ENCODE peak calls at places on chromosomes 1 and 21, in ten cellular contexts. Y is pancreas, Z is sigmoid colon, H is cardiac muscle cell, T is GM12865, J is left ventricle myocardium inferior, M is AG10803, U is coronary artery, K is body of pancreas, X is heart left ventricle. F is an unnamed sample.
A peak's percentile ranks its signal among the peaks of the same experiment; 100 is the strongest.

GRCh38 chr1:240962086-240962485 is 350.1 kb upstream of the GREM2 start:
- DNase-seq in Y (no peak), Z (no peak), H (no peak), T (no peak), J (no peak), M (no peak), U (no peak), K (no peak), X (no peak), F (no peak)

GRCh38 chr1:88237026-88237425 is 447.0 kb upstream of the PKN2 start:
- DNase-seq in Y (no peak), Z (no peak), H (no peak), T (no peak), J (no peak), M (peak; percentile 60), U (no peak), K (no peak), X (no peak), F (no peak)

GRCh38 chr1:117512728-117513321 is 93.0 kb upstream of the TENT5C start:
- DNase-seq in Y (no peak), Z (no peak), H (peak; percentile 21), T (peak; percentile 13), J (no peak), M (peak; percentile 24), U (no peak), K (no peak), X (no peak), F (no peak)

GRCh38 chr1:23555225-23555801 is 4.0 kb downstream of the ID3 start:
- DNase-seq in Y (no peak), Z (no peak), H (peak; percentile 26), T (peak; percentile 46), J (no peak), M (peak; percentile 51), U (no peak), K (peak; percentile 35), X (peak; percentile 56), F (no peak)

GRCh38 chr1:163104405-163105099 is 35.4 kb downstream of the RGS4 start:
- DNase-seq in Y (no peak), Z (no peak), H (no peak), T (no peak), J (no peak), M (no peak), U (no peak), K (no peak), X (no peak), F (no peak)

GRCh38 chr1:113415256-113416189 is 25.2 kb downstream of the MAGI3 start:
- DNase-seq in Y (no peak), Z (no peak), H (no peak), T (no peak), J (no peak), M (no peak), U (no peak), K (no peak), X (no peak), F (no peak)

GRCh38 chr21:32806810-32807386 is 35.3 kb upstream of the PAXBP1 start:
- DNase-seq in Y (no peak), Z (no peak), H (no peak), T (no peak), J (no peak), M (peak; percentile 24), U (no peak), K (no peak), X (no peak), F (no peak)

GRCh38 chr21:18340387-18340942 is 63.1 kb downstream of the TMPRSS15 start:
- DNase-seq in Y (no peak), Z (no peak), H (no peak), T (peak; percentile 9), J (no peak), M (no peak), U (no peak), K (no peak), X (no peak), F (no peak)

GRCh38 chr1:51303751-51304196 is 26.6 kb downstream of the TTC39A start:
- DNase-seq in Y (no peak), Z (peak; percentile 45), H (no peak), T (peak; percentile 61), J (no peak), M (no peak), U (no peak), K (no peak), X (no peak), F (no peak)

GRCh38 chr1:44501022-44501910 is 96.2 kb downstream of the RNF220 start:
- DNase-seq in Y (no peak), Z (no peak), H (peak; percentile 46), T (no peak), J (no peak), M (no peak), U (no peak), K (no peak), X (peak; percentile 51), F (no peak)

GRCh38 chr1:53878492-53879105 is 11.0 kb downstream of the YIPF1 start:
- DNase-seq in Y (no peak), Z (no peak), H (peak; percentile 60), T (peak; percentile 72), J (no peak), M (peak; percentile 70), U (no peak), K (no peak), X (no peak), F (no peak)

GRCh38 chr1:228190778-228191177 is 17.1 kb upstream of the OBSCN start:
- DNase-seq in Y (no peak), Z (peak; percentile 24), H (no peak), T (no peak), J (no peak), M (no peak), U (no peak), K (no peak), X (no peak), F (no peak)

GRCh38 chr1:114718661-114719423 is 2.3 kb upstream of the NRAS start:
- DNase-seq in Y (no peak), Z (no peak), H (no peak), T (no peak), J (no peak), M (peak; percentile 23), U (no peak), K (no peak), X (no peak), F (no peak)

DNA sequence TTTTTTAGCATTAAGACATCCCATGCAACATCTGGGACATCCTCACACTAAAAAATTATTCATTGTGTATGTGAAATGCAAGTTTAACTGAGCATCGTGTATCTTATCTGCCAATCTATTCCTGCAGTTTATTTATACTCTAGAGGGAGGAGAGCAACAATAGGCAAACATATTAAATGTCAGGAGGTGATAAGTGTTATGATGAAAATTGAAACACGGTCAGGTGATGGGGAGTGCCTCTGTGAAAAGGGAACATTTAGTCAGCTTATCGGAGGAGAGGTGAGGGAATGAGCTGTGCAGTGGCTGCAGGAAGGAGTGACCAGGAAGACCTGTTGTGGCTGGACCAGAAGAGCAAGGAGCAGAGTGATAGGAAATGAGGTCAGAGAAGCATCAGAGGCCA is 775 bp upstream of the EFCAB14 start:
- DNase-seq in Y (no peak), Z (no peak), H (no peak), T (no peak), J (no peak), M (no peak), U (no peak), K (peak; percentile 24), X (no peak), F (no peak)
- H3K4me3 ChIP-seq in Y (peak overlapping the region; percentile 86), Z (peak overlapping the region; percentile 68), H (peak overlapping the region; percentile 65), T (peak overlapping the region; percentile 37), J (peak overlapping the region; percentile 84), M (peak overlapping the region; percentile 66), U (peak overlapping the region; percentile 98), K (no peak overlapping the region), X (peak overlapping the region; percentile 93), F (peak overlapping the region; percentile 94)

DNA sequence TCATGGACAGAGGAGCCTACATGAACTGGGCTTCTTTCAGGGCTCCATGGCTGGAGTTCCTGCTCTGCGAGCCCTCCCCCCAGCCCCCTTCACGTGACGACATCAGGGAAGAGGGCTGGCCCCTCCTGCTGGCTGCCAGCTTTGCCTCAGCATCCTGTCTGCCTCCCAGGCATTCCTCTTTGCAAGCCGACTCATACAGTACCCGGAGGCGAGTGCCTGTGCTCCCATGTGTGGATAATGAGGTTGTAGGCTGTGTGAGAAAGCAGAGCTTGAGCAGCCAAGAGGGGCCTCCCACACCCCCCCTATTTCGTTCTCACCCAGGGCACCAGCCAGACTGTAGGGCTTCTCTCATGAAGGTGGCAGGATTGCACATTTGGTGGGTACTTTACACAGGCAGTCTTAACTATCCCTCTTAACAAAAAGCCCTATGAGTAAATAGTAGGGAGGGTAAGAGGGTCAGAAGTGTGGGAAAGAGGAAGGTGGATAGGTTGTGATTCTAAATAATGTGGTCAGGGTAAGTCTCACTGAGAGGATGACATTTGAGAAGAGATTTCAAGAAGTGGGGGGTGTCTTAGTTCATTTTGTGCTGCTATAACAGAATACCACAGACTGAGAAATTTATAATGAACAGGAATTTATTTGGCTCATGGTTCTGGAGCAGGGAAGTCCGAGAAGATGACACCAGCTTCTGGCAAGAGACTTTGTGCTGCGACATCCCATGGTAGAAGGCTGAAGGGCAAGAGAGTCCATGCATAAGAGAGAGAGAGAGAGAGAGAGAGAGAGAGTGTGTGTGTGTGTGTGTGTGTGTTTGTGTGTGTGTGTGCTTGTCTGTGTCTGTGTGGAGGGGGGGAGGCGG is 113.5 kb downstream of the OMA1 start:
- DNase-seq in Y (no peak), Z (no peak), H (peak; percentile 17), T (peak; percentile 7), J (peak; percentile 33), M (peak; percentile 88), U (no peak), K (no peak), X (no peak), F (peak; percentile 94)
- TF ChIP-seq CTCF in Y (no peak), Z (no peak), H (no peak), T (no peak), J (no peak), M (peak; percentile 45), U (no peak), K (no peak), X (no peak), F (peak; percentile 32)

DNA sequence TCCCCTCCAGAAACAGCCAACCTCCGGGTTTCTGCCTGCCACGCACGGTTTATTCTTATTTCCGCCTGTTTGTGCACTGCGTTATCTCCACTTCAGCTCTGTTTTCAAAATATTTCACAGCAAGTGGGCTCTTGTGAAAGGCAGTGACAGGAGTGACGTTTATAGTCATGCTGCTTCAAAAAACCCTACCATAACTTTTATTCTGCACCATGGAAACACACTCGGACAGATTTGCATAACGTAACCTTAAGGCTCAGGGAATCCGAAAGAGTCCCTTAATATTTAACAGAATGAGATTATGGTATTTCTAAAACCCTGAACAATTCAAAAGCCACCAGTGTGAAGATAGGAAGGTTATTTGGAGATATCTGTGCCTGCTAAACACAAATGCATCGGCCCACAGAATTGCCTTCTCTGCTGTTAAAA is 782 bp upstream of the SDE2 start:
- DNase-seq in Y (no peak), Z (no peak), H (no peak), T (peak; percentile 77), J (no peak), M (peak; percentile 9), U (no peak), K (no peak), X (no peak), F (peak; percentile 27)
- H3K4me3 ChIP-seq in Y (no peak overlapping the region), Z (peak overlapping the region; percentile 56), H (peak overlapping the region; percentile 17), T (peak overlapping the region; percentile 74), J (peak overlapping the region; percentile 91), M (peak overlapping the region; percentile 63), U (peak overlapping the region; percentile 93), K (no peak overlapping the region), X (peak overlapping the region; percentile 94), F (peak overlapping the region; percentile 59)

DNA sequence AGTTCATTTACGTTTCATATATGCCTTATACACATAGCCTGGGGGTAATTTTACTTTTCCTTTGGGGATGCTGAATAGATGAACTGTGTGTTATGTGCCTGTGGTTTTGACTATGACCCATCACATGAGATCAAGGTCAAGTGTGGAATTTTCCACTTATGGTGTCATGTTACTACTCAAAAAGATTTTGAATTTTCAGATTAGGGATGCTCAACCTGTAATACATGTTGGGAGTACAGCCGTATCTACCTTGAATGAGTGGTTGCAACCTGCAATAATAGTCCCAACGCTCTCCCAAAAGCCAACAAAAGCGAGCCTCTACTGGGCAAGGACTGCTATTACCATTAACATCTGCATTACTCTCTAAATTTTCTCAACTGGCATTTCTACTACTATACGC is 68.5 kb upstream of the SDC3 start:
- DNase-seq in Y (no peak), Z (no peak), H (no peak), T (no peak), J (no peak), M (peak; percentile 35), U (no peak), K (no peak), X (no peak), F (no peak)
- TF ChIP-seq CTCF in Y (no peak), Z (no peak), H (peak; percentile 24), T (no peak), J (peak; percentile 29), M (no peak), U (no peak), K (no peak), X (no peak), F (peak; percentile 35)